ENCODE peak calls at places on chromosome 13, in ten cellular contexts. Q is psoas muscle, O is transverse colon, M is breast epithelium, Z is A673, H is AG09309, B is fibroblast of mammary gland, J is foreskin fibroblast, R is heart right ventricle, P is neural progenitor cell. E is an unnamed sample.

GRCh38 chr13:67383358-67383757 is 153.2 kb upstream of the PCDH9 start:
- DNase-seq in M (no peak), Z (no peak), O (no peak), J (peak), P (no peak), Q (no peak), H (no peak), B (peak), R (no peak), E (no peak)

GRCh38 chr13:110617326-110618072 is 2.2 kb downstream of the NAXD start:
- DNase-seq in R (no peak), B (peak), Q (no peak), M (no peak), P (no peak), Z (no peak), O (peak), H (no peak), J (peak), E (peak)

GRCh38 chr13:91228940-91229339 is 118.5 kb upstream of the MIR17HG start:
- DNase-seq in Q (no peak), O (no peak), Z (no peak), R (no peak), B (no peak), P (no peak), M (no peak), H (no peak), J (no peak), E (no peak)

GRCh38 chr13:46142692-46143238 is 37.9 kb upstream of the CPB2 start:
- DNase-seq in H (no peak), O (no peak), P (peak), Q (no peak), M (no peak), Z (no peak), R (no peak), J (no peak), B (no peak), E (no peak)

GRCh38 chr13:112341976-112342735 is 34.0 kb upstream of the SPACA7 start:
- DNase-seq in H (no peak), O (no peak), R (no peak), P (no peak), Z (no peak), M (no peak), J (no peak), Q (no peak), B (no peak), E (no peak)

GRCh38 chr13:107721436-107721835 is 493.9 kb downstream of the LIG4 start:
- DNase-seq in H (no peak), Z (no peak), Q (no peak), J (no peak), O (no peak), P (no peak), B (no peak), M (no peak), R (no peak), E (no peak)

GRCh38 chr13:102870677-102871415 is 25.0 kb downstream of the ERCC5 start:
- DNase-seq in B (peak), O (peak), M (no peak), R (peak), Z (peak), H (no peak), Q (peak), P (peak), J (peak), E (peak)

GRCh38 chr13:67147257-67148218 is 82.6 kb downstream of the PCDH9 start:
- DNase-seq in H (no peak), O (no peak), J (peak), P (peak), Q (no peak), R (no peak), Z (no peak), B (peak), M (no peak), E (peak)

GRCh38 chr13:35695411-35695810 is 218.9 kb upstream of the MAB21L1 start:
- DNase-seq in R (no peak), Q (no peak), P (no peak), B (peak), J (peak), O (no peak), Z (no peak), H (no peak), M (no peak), E (no peak)

GRCh38 chr13:46561691-46562090 is 8.7 kb downstream of the LRCH1 start:
- DNase-seq in P (no peak), B (no peak), Z (no peak), R (no peak), J (peak), H (no peak), Q (no peak), M (no peak), O (no peak), E (no peak)

GRCh38 chr13:50512602-50513527 is 330.6 kb downstream of the DLEU7 start:
- DNase-seq in H (no peak), J (peak), M (no peak), O (peak), Z (no peak), P (peak), B (peak), R (peak), Q (peak), E (peak)

GRCh38 chr13:110815471-110816204 is 99.2 kb downstream of the ANKRD10 start:
- DNase-seq in P (no peak), Z (no peak), H (no peak), O (no peak), J (no peak), M (no peak), Q (no peak), B (no peak), R (no peak), E (no peak)

DNA sequence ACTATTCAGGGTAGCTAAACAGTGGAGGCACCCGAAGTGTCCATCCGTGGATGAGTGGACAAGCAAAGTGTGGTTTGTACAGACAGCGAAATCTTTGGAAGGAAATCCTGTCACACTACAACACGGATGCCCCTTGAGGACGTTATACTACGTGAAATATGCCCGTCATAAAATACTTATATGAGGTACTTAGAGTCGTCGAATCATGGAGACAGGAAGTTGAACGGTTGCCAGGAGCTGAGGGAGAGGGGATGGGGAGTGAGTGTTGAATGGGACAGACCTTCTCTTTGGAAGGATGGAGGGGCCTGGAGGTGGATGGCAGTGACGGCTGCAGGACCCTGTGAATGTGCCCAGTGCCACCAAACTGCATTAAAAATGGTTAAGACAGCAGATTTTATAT is 11.6 kb downstream of the ATP4B start:
- DNase-seq in Z (peak), O (peak), M (peak), P (no peak), J (no peak), H (no peak), B (no peak), R (no peak), Q (no peak), E (no peak)
- H3K4me3 ChIP-seq in Z (no peak), O (no peak), M (no peak), P (no peak), J (no peak), H (no peak), B (no peak), R (no peak), Q (no peak), E (no peak)

GRCh38 chr13:49247722-49248432 is at the start of gene CDADC1:
- DNase-seq in J (peak), H (peak), Z (peak), B (peak), M (peak), P (peak), Q (peak), O (peak), R (peak), E (peak)
- TF ChIP-seq CTCF in J (no peak), H (no peak), Z (no peak), B (no peak), M (no peak), P (no peak), Q (no peak), O (peak), R (peak), E (no peak)

DNA sequence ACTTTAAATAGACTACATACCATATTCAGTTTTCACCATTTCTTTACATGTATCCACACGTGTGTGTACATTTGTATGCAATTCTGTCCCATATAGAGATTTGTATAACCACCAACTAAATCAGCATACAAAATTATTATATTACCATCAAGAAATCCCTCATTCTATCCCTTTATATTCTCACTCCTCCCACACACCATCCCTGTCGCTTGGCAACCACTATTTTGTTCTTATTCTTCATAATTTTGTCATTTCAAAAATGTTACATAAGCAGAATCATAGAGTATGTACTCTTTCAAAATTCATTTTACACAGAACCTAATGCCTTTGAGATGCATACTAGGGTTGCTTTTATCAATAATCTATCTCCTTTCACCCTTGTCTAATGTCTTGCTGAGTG is 740.5 kb downstream of the SLITRK5 start:
- DNase-seq in O (no peak), B (no peak), R (no peak), M (no peak), P (no peak), Z (no peak), Q (no peak), J (no peak), H (no peak), E (no peak)
- H3K4me3 ChIP-seq in O (no peak), B (no peak), R (no peak), M (no peak), P (no peak), Z (no peak), Q (no peak), J (no peak), H (no peak), E (no peak)

DNA sequence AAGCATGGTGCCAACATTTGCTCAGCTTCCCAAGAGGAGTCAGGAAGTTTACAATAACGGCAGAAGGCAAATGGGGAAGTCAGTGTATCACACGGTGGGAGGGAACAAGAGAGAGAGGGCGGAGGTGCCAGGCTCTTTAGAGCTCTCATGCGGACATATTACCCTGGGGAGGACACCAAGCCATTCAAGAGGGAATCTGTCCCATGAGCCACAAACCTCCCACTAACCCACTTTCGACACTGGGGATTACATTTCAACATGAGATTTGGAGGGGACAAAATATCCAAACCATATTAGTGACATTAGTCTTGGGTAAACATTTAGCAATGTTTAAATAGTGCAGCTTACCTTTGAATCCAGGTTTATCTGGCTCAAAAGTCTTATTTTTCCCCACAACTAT is 69.9 kb downstream of the SLAIN1 start:
- DNase-seq in H (no peak), B (no peak), P (no peak), J (no peak), M (no peak), Z (no peak), R (no peak), O (no peak), Q (no peak), E (no peak)
- TF ChIP-seq CTCF in H (no peak), B (no peak), P (no peak), J (no peak), M (no peak), Z (no peak), R (no peak), O (no peak), Q (no peak), E (no peak)

GRCh38 chr13:94617389-94618000 is 15.8 kb downstream of the GPR180 start:
- DNase-seq in H (no peak), J (peak), P (no peak), M (no peak), Z (peak), B (peak), Q (no peak), O (no peak), R (no peak), E (no peak)

DNA sequence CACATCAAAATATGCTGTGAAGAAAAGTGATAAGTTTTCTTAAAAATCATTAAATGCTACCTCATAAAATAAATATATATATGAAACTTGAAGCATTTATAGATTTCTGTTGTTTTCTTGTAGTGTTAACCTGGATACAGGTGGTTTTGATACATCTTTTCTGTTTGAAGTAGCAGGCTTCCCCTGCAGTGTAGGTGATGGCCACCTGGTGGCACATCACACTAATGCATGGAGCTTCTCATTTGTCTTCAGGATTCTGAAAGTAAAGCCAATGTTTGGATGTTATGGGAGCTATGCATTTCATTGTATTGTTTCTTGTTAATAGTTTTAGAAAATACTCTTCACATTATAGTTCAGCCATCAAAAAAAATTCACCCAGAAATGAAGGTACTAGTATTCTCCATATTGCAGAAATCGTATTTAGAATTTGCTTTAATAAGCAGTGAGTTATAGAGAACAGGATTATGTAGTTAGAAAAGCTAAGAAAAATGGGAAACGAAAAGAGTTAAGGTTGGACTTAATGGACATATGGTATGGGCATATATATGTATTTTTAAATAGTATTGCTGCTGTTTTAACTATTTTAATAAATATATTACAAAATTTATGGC is 18.7 kb downstream of the GPR180 start:
- DNase-seq in Z (peak), J (peak), Q (no peak), R (no peak), O (no peak), P (peak), B (peak), M (no peak), H (no peak), E (no peak)
- H3K4me3 ChIP-seq in Z (no peak), J (no peak), Q (no peak), R (no peak), O (no peak), P (no peak), B (no peak), M (no peak), H (no peak), E (no peak)

E was measured in astrocyte of the cerebellum.